ENCODE peak calls at places on chromosomes 4 and X, in five cellular contexts. W is NCI-H226, X is endothelial cell, F is ACHN, I is mesothelial cell of epicardium. P is an unnamed sample.

GRCh38 chr4:139955600-139955999 is 198.4 kb downstream of the MAML3 start:
- DNase-seq in I (no peak), X (no peak), F (no peak), W (no peak), P (no peak)

GRCh38 chrX:40663880-40664630 is 16.7 kb upstream of the CXorf38 start:
- DNase-seq in F (no peak), I (no peak), X (peak), W (no peak), P (peak)

GRCh38 chr4:137997496-137997895 is 244.7 kb downstream of the SLC7A11 start:
- DNase-seq in F (no peak), W (no peak), X (no peak), I (no peak), P (no peak)

GRCh38 chrX:114075073-114075673 is 508.7 kb upstream of the HTR2C start:
- DNase-seq in X (no peak), I (no peak), F (no peak), W (no peak), P (peak)

GRCh38 chrX:154419189-154419588 is 7.8 kb downstream of the TAFAZZIN start:
- DNase-seq in X (no peak), W (no peak), I (no peak), F (no peak), P (no peak)

GRCh38 chr4:10288830-10289533 is 168.2 kb downstream of the ZNF518B start:
- DNase-seq in W (no peak), X (no peak), F (no peak), I (no peak), P (no peak)

GRCh38 chr4:153725811-153726154 is 34.0 kb downstream of the RNF175 start:
- DNase-seq in W (no peak), X (no peak), I (no peak), F (no peak), P (no peak)

GRCh38 chr4:2352729-2353221 is 65.7 kb downstream of the ZFYVE28 start:
- DNase-seq in W (no peak), X (no peak), I (no peak), F (no peak), P (no peak)

GRCh38 chr4:155582971-155583437 is 83.6 kb upstream of the GUCY1A1 start:
- DNase-seq in I (no peak), F (no peak), W (peak), X (no peak), P (peak)

GRCh38 chr4:147644471-147644870 is 27.3 kb downstream of the TMEM184C start:
- DNase-seq in I (no peak), X (no peak), W (no peak), F (no peak), P (no peak)

GRCh38 chr4:182927505-182927904 is 10.3 kb upstream of the DCTD start:
- DNase-seq in X (no peak), W (peak), I (no peak), F (no peak), P (no peak)

GRCh38 chr4:6454112-6454910 is 18.1 kb downstream of the PPP2R2C start:
- DNase-seq in X (no peak), I (no peak), F (no peak), W (no peak), P (no peak)